ENCODE peak calls at places on chromosome 15, in five cellular contexts. One of them, this sample, is unnamed.

GRCh38 chr15:74422723-74423442 is 10.9 kb downstream of the SEMA7A start:
- DNase-seq in cardiac muscle cell: peak
- DNase-seq in foreskin fibroblast: peak
- DNase-seq in stimulated activated CD8-positive, alpha-beta memory T cell treated with anti-CD3 and anti-CD28 coated beads, Interleukin-2, amount 100 ng/mL, for 1 hour: no peak
- DNase-seq in NCI-H1092: no peak
- DNase-seq in this sample: peak

GRCh38 chr15:62035256-62035908 is 24.9 kb downstream of the VPS13C start:
- DNase-seq in cardiac muscle cell: peak
- DNase-seq in foreskin fibroblast: peak
- DNase-seq in stimulated activated CD8-positive, alpha-beta memory T cell treated with anti-CD3 and anti-CD28 coated beads, Interleukin-2, amount 100 ng/mL, for 1 hour: no peak
- DNase-seq in NCI-H1092: no peak
- DNase-seq in this sample: no peak

GRCh38 chr15:70742928-70743327 is 20.4 kb downstream of the UACA start:
- DNase-seq in cardiac muscle cell: peak
- DNase-seq in foreskin fibroblast: no peak
- DNase-seq in stimulated activated CD8-positive, alpha-beta memory T cell treated with anti-CD3 and anti-CD28 coated beads, Interleukin-2, amount 100 ng/mL, for 1 hour: no peak
- DNase-seq in NCI-H1092: no peak
- DNase-seq in this sample: no peak

GRCh38 chr15:99443768-99444446 is 121.9 kb upstream of the MEF2A start:
- DNase-seq in cardiac muscle cell: no peak
- DNase-seq in foreskin fibroblast: no peak
- DNase-seq in stimulated activated CD8-positive, alpha-beta memory T cell treated with anti-CD3 and anti-CD28 coated beads, Interleukin-2, amount 100 ng/mL, for 1 hour: no peak
- DNase-seq in NCI-H1092: no peak
- DNase-seq in this sample: no peak

GRCh38 chr15:71443538-71443937 is 328.3 kb downstream of the THSD4 start:
- DNase-seq in cardiac muscle cell: peak
- DNase-seq in foreskin fibroblast: peak
- DNase-seq in stimulated activated CD8-positive, alpha-beta memory T cell treated with anti-CD3 and anti-CD28 coated beads, Interleukin-2, amount 100 ng/mL, for 1 hour: no peak
- DNase-seq in NCI-H1092: peak
- DNase-seq in this sample: peak

GRCh38 chr15:62404194-62404985 is 239.3 kb upstream of the C2CD4B start:
- DNase-seq in cardiac muscle cell: no peak
- DNase-seq in foreskin fibroblast: no peak
- DNase-seq in stimulated activated CD8-positive, alpha-beta memory T cell treated with anti-CD3 and anti-CD28 coated beads, Interleukin-2, amount 100 ng/mL, for 1 hour: no peak
- DNase-seq in NCI-H1092: no peak
- DNase-seq in this sample: no peak

GRCh38 chr15:38610748-38611147 is 46.1 kb upstream of the RASGRP1 start:
- DNase-seq in cardiac muscle cell: no peak
- DNase-seq in foreskin fibroblast: no peak
- DNase-seq in stimulated activated CD8-positive, alpha-beta memory T cell treated with anti-CD3 and anti-CD28 coated beads, Interleukin-2, amount 100 ng/mL, for 1 hour: no peak
- DNase-seq in NCI-H1092: no peak
- DNase-seq in this sample: no peak

GRCh38 chr15:25244731-25245585 is 193.9 kb downstream of the UBE3A start:
- DNase-seq in cardiac muscle cell: no peak
- DNase-seq in foreskin fibroblast: no peak
- DNase-seq in stimulated activated CD8-positive, alpha-beta memory T cell treated with anti-CD3 and anti-CD28 coated beads, Interleukin-2, amount 100 ng/mL, for 1 hour: no peak
- DNase-seq in NCI-H1092: no peak
- DNase-seq in this sample: no peak

GRCh38 chr15:29844290-29844903 is 22.1 kb upstream of the TJP1 start:
- DNase-seq in cardiac muscle cell: no peak
- DNase-seq in foreskin fibroblast: peak
- DNase-seq in stimulated activated CD8-positive, alpha-beta memory T cell treated with anti-CD3 and anti-CD28 coated beads, Interleukin-2, amount 100 ng/mL, for 1 hour: no peak
- DNase-seq in NCI-H1092: no peak
- DNase-seq in this sample: no peak

GRCh38 chr15:42286445-42287029 is 13.3 kb upstream of the TMEM87A start:
- DNase-seq in cardiac muscle cell: peak
- DNase-seq in foreskin fibroblast: peak
- DNase-seq in stimulated activated CD8-positive, alpha-beta memory T cell treated with anti-CD3 and anti-CD28 coated beads, Interleukin-2, amount 100 ng/mL, for 1 hour: no peak
- DNase-seq in NCI-H1092: no peak
- DNase-seq in this sample: no peak

GRCh38 chr15:84789762-84790161 is 27.4 kb upstream of the ALPK3 start:
- DNase-seq in cardiac muscle cell: no peak
- DNase-seq in foreskin fibroblast: no peak
- DNase-seq in stimulated activated CD8-positive, alpha-beta memory T cell treated with anti-CD3 and anti-CD28 coated beads, Interleukin-2, amount 100 ng/mL, for 1 hour: no peak
- DNase-seq in NCI-H1092: no peak
- DNase-seq in this sample: no peak

GRCh38 chr15:74799255-74799842 is 13.3 kb upstream of the LMAN1L start:
- DNase-seq in cardiac muscle cell: no peak
- DNase-seq in foreskin fibroblast: no peak
- DNase-seq in stimulated activated CD8-positive, alpha-beta memory T cell treated with anti-CD3 and anti-CD28 coated beads, Interleukin-2, amount 100 ng/mL, for 1 hour: no peak
- DNase-seq in NCI-H1092: no peak
- DNase-seq in this sample: no peak

GRCh38 chr15:72982750-72983149 is 69.5 kb upstream of the NEO1 start:
- DNase-seq in cardiac muscle cell: peak
- DNase-seq in foreskin fibroblast: peak
- DNase-seq in stimulated activated CD8-positive, alpha-beta memory T cell treated with anti-CD3 and anti-CD28 coated beads, Interleukin-2, amount 100 ng/mL, for 1 hour: no peak
- DNase-seq in NCI-H1092: no peak
- DNase-seq in this sample: no peak

GRCh38 chr15:68783226-68784054 is 37.3 kb downstream of the ANP32A start:
- DNase-seq in cardiac muscle cell: no peak
- DNase-seq in foreskin fibroblast: peak
- DNase-seq in stimulated activated CD8-positive, alpha-beta memory T cell treated with anti-CD3 and anti-CD28 coated beads, Interleukin-2, amount 100 ng/mL, for 1 hour: peak
- DNase-seq in NCI-H1092: no peak
- DNase-seq in this sample: peak

This sample was measured in nephron progenitor cell.